ENCODE peak calls at places on chromosomes 5 and 9, in four cellular contexts. G is adipocyte, E is sciatic nerve, L is AG08396. V is an unnamed sample.

GRCh38 chr5:172740483-172741205 is 30.4 kb downstream of the DUSP1 start:
- DNase-seq in G (peak), E (no peak), L (peak), V (peak)

GRCh38 chr5:109388407-109388806 is 21.4 kb downstream of the PJA2 start:
- DNase-seq in G (peak), E (no peak), L (peak), V (no peak)

GRCh38 chr9:86955554-86955953 is 8.2 kb upstream of the GAS1 start:
- DNase-seq in G (no peak), E (no peak), L (no peak), V (no peak)

GRCh38 chr5:73280821-73281746 is 108.1 kb downstream of the TMEM174 start:
- DNase-seq in G (no peak), E (peak), L (no peak), V (peak)

GRCh38 chr9:108434036-108434435 is 421.8 kb downstream of the ACTL7B start:
- DNase-seq in G (peak), E (no peak), L (no peak), V (no peak)

GRCh38 chr5:138467711-138468132 is 2.4 kb downstream of the EGR1 start:
- DNase-seq in G (no peak), E (no peak), L (peak), V (no peak)

GRCh38 chr5:76402251-76402879 is 720 bp upstream of the IQGAP2 start:
- DNase-seq in G (no peak), E (no peak), L (no peak), V (no peak)

GRCh38 chr5:109692011-109692410 is 2.3 kb downstream of the MAN2A1 start:
- DNase-seq in G (peak), E (no peak), L (peak), V (no peak)

GRCh38 chr5:139022528-139022927 is 147.4 kb upstream of the LRRTM2 start:
- DNase-seq in G (no peak), E (no peak), L (no peak), V (peak)

GRCh38 chr5:34791761-34792244 is 47.2 kb upstream of the TTC23L start:
- DNase-seq in G (no peak), E (no peak), L (peak), V (no peak)

GRCh38 chr5:54874337-54875021 is 110.9 kb downstream of the ESM1 start:
- DNase-seq in G (peak), E (no peak), L (no peak), V (no peak)

GRCh38 chr9:88927510-88927909 is 63.8 kb upstream of the S1PR3 start:
- DNase-seq in G (no peak), E (no peak), L (no peak), V (no peak)

GRCh38 chr5:174518512-174518911 is 205.9 kb upstream of the MSX2 start:
- DNase-seq in G (no peak), E (no peak), L (no peak), V (no peak)

GRCh38 chr9:16918920-16919319 is 48.5 kb upstream of the BNC2 start:
- DNase-seq in G (no peak), E (no peak), L (no peak), V (no peak)

GRCh38 chr5:156706631-156707030 is 143.5 kb upstream of the PPP1R2B start:
- DNase-seq in G (no peak), E (no peak), L (no peak), V (no peak)

GRCh38 chr9:133443982-133444381 is 15.8 kb upstream of the CACFD1 start:
- DNase-seq in G (no peak), E (no peak), L (peak), V (no peak)

GRCh38 chr5:76030343-76030742 is 52.8 kb upstream of the SV2C start:
- DNase-seq in G (no peak), E (no peak), L (no peak), V (no peak)

GRCh38 chr9:23117621-23118020 is 671.0 kb downstream of the DMRTA1 start:
- DNase-seq in G (peak), E (no peak), L (peak), V (peak)